ENCODE peak calls at places on chromosomes 7 and 10, in seven cellular contexts. Y, H, V, Q, U, C and E are unnamed samples.

GRCh38 chr10:17673517-17674051 is 29.6 kb downstream of the STAM start:
- DNase-seq in Y (no peak), H (no peak), V (no peak), Q (peak), U (peak), C (no peak), E (no peak)

GRCh38 chr7:93298206-93298605 is 66.0 kb downstream of the VPS50 start:
- DNase-seq in Y (no peak), H (no peak), V (no peak), Q (no peak), U (no peak), C (no peak), E (no peak)

GRCh38 chr7:5077740-5078139 is 32.1 kb downstream of the RBAK start:
- DNase-seq in Y (no peak), H (no peak), V (no peak), Q (no peak), U (no peak), C (no peak), E (no peak)

GRCh38 chr7:109092268-109092667 is 522.6 kb downstream of the DNAJB9 start:
- DNase-seq in Y (no peak), H (no peak), V (no peak), Q (no peak), U (no peak), C (no peak), E (no peak)

GRCh38 chr7:30252885-30253795 is 31.3 kb upstream of the ZNRF2 start:
- DNase-seq in Y (no peak), H (no peak), V (no peak), Q (peak), U (peak), C (no peak), E (no peak)

GRCh38 chr7:69714886-69715571 is 116.8 kb downstream of the AUTS2 start:
- DNase-seq in Y (no peak), H (no peak), V (no peak), Q (peak), U (no peak), C (no peak), E (no peak)

GRCh38 chr7:29408841-29409243 is 154.8 kb upstream of the PRR15 start:
- DNase-seq in Y (peak), H (no peak), V (peak), Q (peak), U (peak), C (peak), E (peak)

GRCh38 chr10:129621694-129622093 is 154.7 kb downstream of the MGMT start:
- DNase-seq in Y (no peak), H (no peak), V (no peak), Q (no peak), U (no peak), C (no peak), E (no peak)

GRCh38 chr7:107725138-107725740 is 18.7 kb upstream of the CBLL1 start:
- DNase-seq in Y (peak), H (no peak), V (peak), Q (peak), U (peak), C (peak), E (peak)

GRCh38 chr7:112205348-112206237 is 606 bp downstream of the DOCK4 start:
- DNase-seq in Y (peak), H (peak), V (peak), Q (peak), U (peak), C (peak), E (peak)

GRCh38 chr10:122827302-122827701 is 18.4 kb downstream of the CUZD1 start:
- DNase-seq in Y (no peak), H (no peak), V (no peak), Q (no peak), U (no peak), C (no peak), E (no peak)

GRCh38 chr10:61822781-61823230 is 78.7 kb upstream of the ARID5B start:
- DNase-seq in Y (no peak), H (no peak), V (no peak), Q (no peak), U (no peak), C (no peak), E (no peak)

GRCh38 chr7:23469150-23469960 is 936 bp downstream of the IGF2BP3 start:
- DNase-seq in Y (peak), H (no peak), V (no peak), Q (peak), U (peak), C (peak), E (no peak)

GRCh38 chr7:18893156-18893555 is 224.3 kb downstream of the TWIST1 start:
- DNase-seq in Y (no peak), H (no peak), V (no peak), Q (no peak), U (no peak), C (peak), E (no peak)

GRCh38 chr7:12032146-12032545 is 178.9 kb upstream of the TMEM106B start:
- DNase-seq in Y (no peak), H (no peak), V (no peak), Q (no peak), U (no peak), C (no peak), E (no peak)

GRCh38 chr7:27897001-27897400 is 157.0 kb downstream of the TAX1BP1 start:
- DNase-seq in Y (no peak), H (no peak), V (no peak), Q (no peak), U (peak), C (no peak), E (no peak)

GRCh38 chr7:157044943-157045660 is 34.6 kb upstream of the MNX1 start:
- DNase-seq in Y (no peak), H (peak), V (no peak), Q (no peak), U (no peak), C (no peak), E (no peak)

DNA sequence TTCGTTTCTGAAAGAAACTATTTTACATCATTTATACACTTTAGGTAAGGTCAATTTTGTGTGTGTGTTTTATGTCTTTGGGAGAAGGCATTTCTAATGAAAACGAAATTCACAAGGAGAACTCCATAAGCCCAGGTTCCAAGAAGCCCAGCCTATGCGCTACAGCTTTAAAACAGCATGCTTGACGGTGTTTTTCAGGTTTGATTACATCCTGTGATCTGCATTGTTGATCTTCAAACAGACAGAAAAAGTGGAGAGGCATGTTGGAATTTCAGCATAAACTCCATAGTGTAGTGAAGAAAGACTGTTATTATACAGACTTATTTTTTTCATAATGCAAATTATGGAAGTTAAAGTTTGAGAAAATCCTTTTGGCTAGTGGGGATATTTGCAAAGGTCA is 187.6 kb downstream of the TEX36 start:
- DNase-seq in Y (no peak), H (no peak), V (no peak), Q (no peak), U (no peak), C (no peak), E (no peak)
- TF ChIP-seq CTCF in Y (no peak), H (no peak), V (no peak), Q (no peak), U (no peak), C (no peak), E (no peak)

DNA sequence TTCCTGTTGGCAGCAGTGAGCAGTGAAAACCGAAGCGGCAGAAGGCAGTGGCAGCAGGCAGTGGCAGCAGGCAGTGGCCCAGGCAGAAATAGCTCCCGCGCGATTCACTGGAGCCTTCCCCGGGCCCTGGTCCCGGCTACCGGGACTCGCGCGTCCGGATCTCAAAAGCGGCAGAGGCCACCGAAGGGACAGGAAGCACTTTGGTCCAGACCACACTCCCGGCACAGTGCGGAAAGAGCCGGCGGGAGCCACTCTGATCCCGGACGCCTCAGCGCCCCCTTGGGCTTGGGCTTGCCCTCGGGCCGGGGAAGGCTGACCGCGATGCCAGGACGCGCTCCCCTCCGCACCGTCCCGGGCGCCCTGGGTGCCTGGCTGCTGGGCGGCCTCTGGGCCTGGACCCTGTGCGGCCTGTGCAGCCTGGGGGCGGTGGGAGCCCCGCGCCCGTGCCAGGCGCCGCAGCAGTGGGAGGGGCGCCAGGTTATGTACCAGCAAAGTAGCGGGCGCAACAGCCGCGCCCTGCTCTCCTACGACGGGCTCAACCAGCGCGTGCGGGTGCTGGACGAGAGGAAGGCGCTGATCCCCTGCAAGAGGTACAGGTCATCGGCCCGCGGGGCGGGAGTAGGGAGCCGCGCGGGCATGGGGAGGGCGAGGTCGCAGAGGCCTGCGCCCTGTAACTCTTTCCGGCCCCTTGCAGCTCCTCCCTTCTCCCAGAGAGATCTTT is at the start of gene EPDR1:
- DNase-seq in Y (peak), H (peak), V (peak), Q (peak), U (no peak), C (peak), E (no peak)
- TF ChIP-seq CTCF in Y (peak), H (no peak), V (peak), Q (peak), U (no peak), C (no peak), E (peak)

DNA sequence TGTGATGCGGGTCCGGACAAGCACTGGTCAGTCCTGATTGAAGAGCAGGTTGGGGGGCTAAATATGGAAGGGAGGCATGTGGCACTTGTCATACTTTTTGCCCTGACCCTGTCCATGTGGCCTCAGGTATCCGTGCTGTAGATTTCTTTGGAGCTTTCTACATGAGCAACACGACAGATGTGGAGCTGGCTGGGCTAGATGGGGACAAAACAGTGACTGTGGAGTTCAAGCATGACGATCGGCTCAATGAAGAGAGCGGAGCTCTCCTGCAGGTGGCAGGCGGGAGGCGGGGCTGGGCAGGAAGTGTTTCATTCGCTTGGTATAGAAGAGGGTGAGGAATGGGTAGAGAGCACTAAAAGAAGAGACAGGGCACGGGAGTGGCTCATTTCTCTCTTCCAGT is 13.0 kb upstream of the CHCHD1 start:
- DNase-seq in Y (no peak), H (no peak), V (no peak), Q (no peak), U (no peak), C (no peak), E (no peak)
- TF ChIP-seq CTCF in Y (no peak), H (no peak), V (no peak), Q (no peak), U (no peak), C (no peak), E (no peak)

DNA sequence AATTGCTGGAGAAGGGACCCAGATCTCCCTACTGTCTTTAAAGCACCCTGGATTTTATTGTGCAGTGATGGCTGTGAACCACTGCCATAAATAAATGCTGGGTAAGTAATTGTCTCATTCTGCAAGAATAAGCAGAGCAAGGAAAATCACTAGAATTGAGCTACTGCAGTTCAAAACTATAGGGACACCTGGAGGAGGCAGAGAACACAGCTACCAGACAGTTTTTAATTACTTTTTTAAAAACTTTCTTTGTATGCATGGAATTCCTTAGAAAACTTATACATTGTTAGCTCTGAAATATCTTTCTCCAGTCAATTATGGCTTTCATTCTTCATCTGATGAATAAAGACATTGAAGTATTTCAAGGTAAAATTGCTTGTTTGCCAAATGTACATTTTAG is 866.3 kb upstream of the GHITM start:
- DNase-seq in Y (no peak), H (no peak), V (no peak), Q (no peak), U (no peak), C (no peak), E (no peak)
- TF ChIP-seq CTCF in Y (peak), H (peak), V (no peak), Q (no peak), U (peak), C (no peak), E (no peak)

GRCh38 chr10:46992794-46993552 is 81.7 kb downstream of the PTPN20 start:
- DNase-seq in Y (no peak), H (no peak), V (peak), Q (peak), U (peak), C (peak), E (no peak)
- TF ChIP-seq CTCF in Y (peak), H (peak), V (peak), Q (peak), U (peak), C (peak), E (peak)

GRCh38 chr10:102121739-102122372 is 1.7 kb upstream of the LDB1 start:
- DNase-seq in Y (no peak), H (no peak), V (no peak), Q (peak), U (no peak), C (no peak), E (no peak)
- TF ChIP-seq CTCF in Y (no peak), H (no peak), V (no peak), Q (peak), U (no peak), C (peak), E (no peak)

GRCh38 chr7:134954197-134955082 is 31.9 kb upstream of the AGBL3 start:
- DNase-seq in Y (no peak), H (no peak), V (peak), Q (peak), U (peak), C (no peak), E (no peak)
- TF ChIP-seq CTCF in Y (peak), H (peak), V (peak), Q (peak), U (peak), C (peak), E (peak)

GRCh38 chr10:3239920-3240909 is 67.6 kb upstream of the PITRM1 start:
- DNase-seq in Y (no peak), H (no peak), V (no peak), Q (no peak), U (no peak), C (no peak), E (no peak)
- TF ChIP-seq CTCF in Y (no peak), H (no peak), V (no peak), Q (no peak), U (no peak), C (no peak), E (no peak)

GRCh38 chr7:32476816-32477648 is 13.1 kb downstream of the LSM5 start:
- DNase-seq in Y (no peak), H (no peak), V (no peak), Q (no peak), U (peak), C (no peak), E (no peak)

GRCh38 chr7:32477649-32477980 is 12.6 kb downstream of the LSM5 start:
- DNase-seq in Y (no peak), H (no peak), V (no peak), Q (no peak), U (no peak), C (no peak), E (no peak)

GRCh38 chr7:32481921-32482320 is 8.3 kb downstream of the LSM5 start:
- DNase-seq in Y (no peak), H (no peak), V (no peak), Q (no peak), U (no peak), C (peak), E (no peak)

GRCh38 chr7:32481176-32481575 is 9.0 kb downstream of the LSM5 start:
- DNase-seq in Y (no peak), H (no peak), V (no peak), Q (no peak), U (no peak), C (no peak), E (no peak)

DNA sequence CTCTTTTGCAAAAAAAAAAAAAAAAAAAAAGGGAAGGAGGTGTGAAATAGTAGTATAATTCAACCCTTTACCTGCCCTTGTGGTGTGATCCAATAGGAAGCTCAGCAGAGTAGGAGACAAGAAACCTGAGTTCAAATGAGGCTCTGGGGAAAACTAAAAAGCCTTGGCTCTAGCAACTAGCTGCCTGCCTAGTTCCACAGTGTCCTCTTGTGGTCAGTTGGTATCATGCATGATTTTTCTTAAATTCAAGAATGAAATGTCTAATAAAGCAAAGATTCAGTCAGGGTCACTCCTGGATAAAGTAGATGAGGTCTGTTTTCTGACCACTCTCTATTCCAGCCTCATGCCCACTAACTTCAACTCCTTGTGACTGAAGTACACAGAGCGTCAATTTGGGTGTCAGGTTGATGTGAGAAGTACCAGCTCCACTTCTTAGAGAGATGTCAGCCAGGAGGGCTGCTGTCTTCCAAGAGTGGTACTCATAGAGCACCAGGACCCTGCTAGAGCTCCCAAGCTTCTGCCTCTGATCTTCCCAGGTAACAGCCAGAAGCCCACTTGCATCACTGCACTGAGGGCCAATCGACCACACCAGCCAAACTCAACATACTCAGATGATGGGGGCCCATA is 10.5 kb downstream of the LSM5 start:
- DNase-seq in Y (peak), H (no peak), V (peak), Q (peak), U (peak), C (peak), E (peak)
- TF ChIP-seq CTCF in Y (peak), H (peak), V (peak), Q (peak), U (peak), C (peak), E (peak)